ENCODE peak calls at places on chromosome 12, in five cellular contexts. One of them, this sample, is unnamed.

GRCh38 chr12:89789862-89790261 is 81.2 kb upstream of the ATP2B1 start:
- DNase-seq in Calu3: no peak
- DNase-seq in IMR-90: no peak
- DNase-seq in neural progenitor cell: no peak
- DNase-seq in thyroid gland: no peak
- DNase-seq in this sample: no peak

GRCh38 chr12:81417056-81417455 is 339.2 kb downstream of the ACSS3 start:
- DNase-seq in Calu3: no peak
- DNase-seq in IMR-90: no peak
- DNase-seq in neural progenitor cell: no peak
- DNase-seq in thyroid gland: no peak
- DNase-seq in this sample: no peak

GRCh38 chr12:9757433-9758025 is 3.2 kb downstream of the CD69 start:
- DNase-seq in Calu3: no peak
- DNase-seq in IMR-90: no peak
- DNase-seq in neural progenitor cell: no peak
- DNase-seq in thyroid gland: no peak
- DNase-seq in this sample: no peak

GRCh38 chr12:105228494-105228893 is 7.5 kb downstream of the APPL2 start:
- DNase-seq in Calu3: no peak
- DNase-seq in IMR-90: peak
- DNase-seq in neural progenitor cell: no peak
- DNase-seq in thyroid gland: no peak
- DNase-seq in this sample: no peak

GRCh38 chr12:71958993-71959588 is 20.4 kb downstream of the TPH2 start:
- DNase-seq in Calu3: no peak
- DNase-seq in IMR-90: peak
- DNase-seq in neural progenitor cell: no peak
- DNase-seq in thyroid gland: no peak
- DNase-seq in this sample: no peak

GRCh38 chr12:94750891-94751290 is 100.5 kb upstream of the TMCC3 start:
- DNase-seq in Calu3: no peak
- DNase-seq in IMR-90: no peak
- DNase-seq in neural progenitor cell: no peak
- DNase-seq in thyroid gland: no peak
- DNase-seq in this sample: peak

GRCh38 chr12:11814362-11814761 is 164.9 kb downstream of the ETV6 start:
- DNase-seq in Calu3: peak
- DNase-seq in IMR-90: peak
- DNase-seq in neural progenitor cell: no peak
- DNase-seq in thyroid gland: no peak
- DNase-seq in this sample: no peak

GRCh38 chr12:9702239-9702638 is 30.7 kb downstream of the CLECL1 start:
- DNase-seq in Calu3: no peak
- DNase-seq in IMR-90: no peak
- DNase-seq in neural progenitor cell: no peak
- DNase-seq in thyroid gland: no peak
- DNase-seq in this sample: no peak

GRCh38 chr12:52043386-52044212 is 7.6 kb upstream of the NR4A1 start:
- DNase-seq in Calu3: no peak
- DNase-seq in IMR-90: no peak
- DNase-seq in neural progenitor cell: no peak
- DNase-seq in thyroid gland: peak
- DNase-seq in this sample: no peak

GRCh38 chr12:110853856-110854255 is 7.1 kb downstream of the CCDC63 start:
- DNase-seq in Calu3: no peak
- DNase-seq in IMR-90: no peak
- DNase-seq in neural progenitor cell: peak
- DNase-seq in thyroid gland: peak
- DNase-seq in this sample: no peak

GRCh38 chr12:1350934-1351240 is 243.5 kb downstream of the FBXL14 start:
- DNase-seq in Calu3: no peak
- DNase-seq in IMR-90: no peak
- DNase-seq in neural progenitor cell: no peak
- DNase-seq in thyroid gland: no peak
- DNase-seq in this sample: no peak

GRCh38 chr12:92519284-92519683 is 183.5 kb upstream of the PLEKHG7 start:
- DNase-seq in Calu3: no peak
- DNase-seq in IMR-90: no peak
- DNase-seq in neural progenitor cell: no peak
- DNase-seq in thyroid gland: no peak
- DNase-seq in this sample: no peak

GRCh38 chr12:111425655-111426054 is 19.9 kb downstream of the SH2B3 start:
- DNase-seq in Calu3: peak
- DNase-seq in IMR-90: peak
- DNase-seq in neural progenitor cell: no peak
- DNase-seq in thyroid gland: no peak
- DNase-seq in this sample: no peak

GRCh38 chr12:66584673-66585072 is 94.2 kb downstream of the GRIP1 start:
- DNase-seq in Calu3: no peak
- DNase-seq in IMR-90: no peak
- DNase-seq in neural progenitor cell: no peak
- DNase-seq in thyroid gland: no peak
- DNase-seq in this sample: no peak

GRCh38 chr12:66587912-66588311 is 91.0 kb downstream of the GRIP1 start:
- DNase-seq in Calu3: no peak
- DNase-seq in IMR-90: peak
- DNase-seq in neural progenitor cell: no peak
- DNase-seq in thyroid gland: no peak
- DNase-seq in this sample: no peak

GRCh38 chr12:66589095-66589494 is 89.8 kb downstream of the GRIP1 start:
- DNase-seq in Calu3: no peak
- DNase-seq in IMR-90: no peak
- DNase-seq in neural progenitor cell: no peak
- DNase-seq in thyroid gland: no peak
- DNase-seq in this sample: no peak

GRCh38 chr12:66594688-66595087 is 84.2 kb downstream of the GRIP1 start:
- DNase-seq in Calu3: no peak
- DNase-seq in IMR-90: no peak
- DNase-seq in neural progenitor cell: no peak
- DNase-seq in thyroid gland: no peak
- DNase-seq in this sample: no peak

GRCh38 chr12:66590276-66590675 is 88.6 kb downstream of the GRIP1 start:
- DNase-seq in Calu3: no peak
- DNase-seq in IMR-90: no peak
- DNase-seq in neural progenitor cell: no peak
- DNase-seq in thyroid gland: no peak
- DNase-seq in this sample: no peak
- TF ChIP-seq CTCF in Calu3: no peak
- TF ChIP-seq CTCF in IMR-90: no peak
- TF ChIP-seq CTCF in neural progenitor cell: no peak
- TF ChIP-seq CTCF in thyroid gland: no peak
- TF ChIP-seq CTCF in this sample: no peak

GRCh38 chr12:47602949-47603558 is 102.8 kb downstream of the RPAP3 start:
- DNase-seq in Calu3: no peak
- DNase-seq in IMR-90: no peak
- DNase-seq in neural progenitor cell: no peak
- DNase-seq in thyroid gland: no peak
- DNase-seq in this sample: no peak
- TF ChIP-seq CTCF in Calu3: no peak
- TF ChIP-seq CTCF in IMR-90: no peak
- TF ChIP-seq CTCF in neural progenitor cell: no peak
- TF ChIP-seq CTCF in thyroid gland: no peak
- TF ChIP-seq CTCF in this sample: no peak

DNA sequence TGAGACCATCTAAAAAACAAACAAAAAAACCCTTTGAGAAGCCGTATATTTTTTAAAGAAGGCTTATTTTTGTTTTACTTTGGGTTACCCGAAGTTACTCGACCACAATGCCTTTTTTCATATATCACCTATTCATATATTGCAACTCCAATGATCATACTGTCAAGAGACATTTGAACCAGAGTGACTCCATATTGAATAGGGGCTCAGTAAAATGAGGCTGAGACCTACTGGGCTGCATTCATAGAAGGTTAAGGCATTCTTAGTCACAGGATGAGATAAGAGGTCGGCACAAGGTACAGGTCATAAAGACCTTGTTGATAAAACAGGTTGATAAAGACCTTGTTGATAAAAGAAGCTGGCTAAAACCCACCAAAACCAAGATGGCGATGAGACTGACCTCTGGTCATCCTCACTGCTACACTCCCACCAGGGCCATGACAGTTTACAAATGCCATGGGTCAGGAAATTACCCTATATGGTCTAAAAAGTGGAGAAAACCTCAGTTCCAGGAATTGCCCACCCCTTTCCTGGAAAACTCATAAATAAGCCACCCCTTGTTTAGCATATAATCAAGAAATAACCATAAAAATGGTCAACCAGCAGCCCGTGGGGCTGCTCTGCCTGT is 50.0 kb upstream of the PKP2 start:
- DNase-seq in Calu3: no peak
- DNase-seq in IMR-90: no peak
- DNase-seq in neural progenitor cell: no peak
- DNase-seq in thyroid gland: no peak
- DNase-seq in this sample: no peak
- TF ChIP-seq CTCF in Calu3: no peak
- TF ChIP-seq CTCF in IMR-90: no peak
- TF ChIP-seq CTCF in neural progenitor cell: no peak
- TF ChIP-seq CTCF in thyroid gland: no peak
- TF ChIP-seq CTCF in this sample: no peak

DNA sequence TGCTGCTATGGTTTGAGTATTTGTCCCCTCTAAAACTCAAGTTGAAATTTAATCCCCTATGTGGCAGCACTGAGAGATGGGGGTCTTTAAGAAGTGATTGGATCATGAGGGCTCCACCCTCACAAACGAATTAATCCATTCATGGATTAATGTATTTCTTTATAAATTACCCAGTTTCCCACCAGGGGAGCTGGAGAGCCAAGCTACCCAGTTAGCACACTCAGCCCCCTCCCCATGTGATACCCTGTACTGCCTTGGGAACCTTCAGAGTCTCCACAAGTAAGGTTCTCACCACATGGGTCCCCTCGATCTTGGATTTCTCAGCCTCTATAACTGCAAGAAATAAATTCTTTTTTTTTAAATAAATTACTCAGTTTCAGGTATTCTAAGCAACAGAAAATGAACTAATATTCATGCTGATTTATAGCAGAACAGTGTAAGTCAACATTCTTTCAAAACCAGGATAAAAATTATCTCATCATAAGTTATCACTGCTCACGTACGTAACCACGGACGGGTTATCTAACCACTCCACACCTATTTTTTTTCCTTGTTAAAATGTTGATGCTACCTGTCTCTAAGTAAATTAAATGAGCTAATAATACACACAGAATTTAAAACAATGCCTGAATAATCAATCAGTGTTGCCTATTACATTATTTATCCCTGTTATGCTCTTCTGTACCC is 3.6 kb downstream of the NAP1L1 start:
- DNase-seq in Calu3: peak
- DNase-seq in IMR-90: no peak
- DNase-seq in neural progenitor cell: peak
- DNase-seq in thyroid gland: no peak
- DNase-seq in this sample: no peak
- TF ChIP-seq CTCF in Calu3: peak
- TF ChIP-seq CTCF in IMR-90: peak
- TF ChIP-seq CTCF in neural progenitor cell: peak
- TF ChIP-seq CTCF in thyroid gland: no peak
- TF ChIP-seq CTCF in this sample: no peak

DNA sequence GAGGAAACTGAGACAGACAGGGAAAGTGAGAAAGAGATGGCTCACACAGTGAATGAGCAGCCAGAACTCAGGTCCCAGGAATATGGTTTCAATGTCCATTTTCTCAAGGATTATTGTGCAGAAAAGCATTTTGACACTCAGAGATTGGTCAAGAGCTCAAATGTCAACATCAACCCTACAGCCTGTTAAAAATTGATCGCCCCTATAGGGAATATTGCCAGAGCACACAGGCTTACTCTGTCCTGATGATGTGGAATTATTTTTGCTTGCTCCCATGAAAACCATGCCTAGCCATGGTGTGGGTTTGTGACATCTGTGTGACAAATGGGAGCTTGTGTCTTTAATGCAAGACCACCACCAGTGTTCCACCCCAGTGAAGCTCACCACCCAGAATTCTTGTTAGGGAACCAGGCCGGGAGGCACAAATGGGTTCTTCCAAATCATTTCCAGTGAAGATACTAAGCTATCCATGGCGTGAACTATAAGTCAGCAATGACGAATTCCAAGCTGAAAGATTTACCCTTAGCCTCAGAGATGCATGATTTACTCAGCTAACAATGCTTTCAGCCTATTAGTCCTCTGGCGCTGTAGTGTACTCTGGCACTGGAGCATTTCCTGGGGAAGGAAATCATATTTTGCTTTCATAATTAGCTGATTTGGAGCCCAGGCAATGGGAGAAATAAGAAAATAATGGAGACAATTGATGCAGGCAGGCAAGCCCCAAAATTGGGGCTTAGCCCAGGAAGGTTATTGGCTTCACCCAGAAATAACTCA is 1188.2 kb upstream of the TMEM132C start:
- DNase-seq in Calu3: no peak
- DNase-seq in IMR-90: no peak
- DNase-seq in neural progenitor cell: no peak
- DNase-seq in thyroid gland: no peak
- DNase-seq in this sample: no peak
- TF ChIP-seq CTCF in Calu3: no peak
- TF ChIP-seq CTCF in IMR-90: no peak
- TF ChIP-seq CTCF in neural progenitor cell: no peak
- TF ChIP-seq CTCF in thyroid gland: no peak
- TF ChIP-seq CTCF in this sample: no peak

DNA sequence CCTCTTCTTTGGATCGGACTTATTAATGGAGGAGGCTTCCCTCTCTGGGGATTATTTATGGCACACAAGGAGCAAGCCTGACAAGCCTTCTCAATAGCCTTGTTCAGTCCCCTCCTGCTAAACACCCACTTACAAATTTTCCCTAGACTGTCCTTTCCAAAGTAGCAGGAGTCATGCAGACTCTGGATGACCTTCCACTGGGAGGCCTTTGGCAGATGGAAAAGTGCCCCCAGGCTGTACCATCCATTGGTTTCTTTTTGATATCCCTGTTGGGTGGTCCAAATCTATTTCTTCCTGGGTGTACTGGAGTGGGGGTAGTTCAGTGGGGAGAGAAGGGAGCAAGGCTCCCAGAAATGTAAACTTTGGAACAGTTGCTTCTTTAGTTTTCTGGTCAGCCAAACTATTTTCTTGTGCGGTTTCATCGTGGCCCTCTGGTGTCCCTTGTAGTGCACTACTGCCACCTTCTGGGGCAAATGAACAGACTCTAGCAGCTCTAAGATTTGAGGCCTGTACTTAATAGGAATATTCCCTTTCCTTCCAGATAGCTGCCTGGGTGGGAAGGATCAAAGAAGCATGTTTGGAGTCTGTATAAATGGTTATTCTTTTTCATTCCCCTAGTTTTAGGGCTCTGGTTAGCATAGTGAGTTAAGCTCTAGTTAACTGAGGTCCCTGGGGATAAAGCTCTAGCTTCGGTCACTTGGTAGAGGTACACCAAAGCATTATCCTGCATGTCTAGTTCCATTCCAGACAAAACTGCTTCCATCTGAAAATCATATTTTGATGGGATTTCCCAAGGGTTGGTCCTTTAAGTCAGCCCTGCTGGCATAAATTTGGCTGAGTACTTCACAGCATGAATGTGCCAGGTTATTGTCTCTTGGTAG is 409.5 kb downstream of the SLC6A15 start:
- DNase-seq in Calu3: peak
- DNase-seq in IMR-90: peak
- DNase-seq in neural progenitor cell: peak
- DNase-seq in thyroid gland: peak
- DNase-seq in this sample: peak
- TF ChIP-seq CTCF in Calu3: peak
- TF ChIP-seq CTCF in IMR-90: peak
- TF ChIP-seq CTCF in neural progenitor cell: peak
- TF ChIP-seq CTCF in thyroid gland: peak
- TF ChIP-seq CTCF in this sample: peak

GRCh38 chr12:48865441-48866290 is at the start of gene RND1:
- DNase-seq in Calu3: peak
- DNase-seq in IMR-90: peak
- DNase-seq in neural progenitor cell: peak
- DNase-seq in thyroid gland: peak
- DNase-seq in this sample: peak
- TF ChIP-seq CTCF in Calu3: no peak
- TF ChIP-seq CTCF in IMR-90: no peak
- TF ChIP-seq CTCF in neural progenitor cell: peak
- TF ChIP-seq CTCF in thyroid gland: no peak
- TF ChIP-seq CTCF in this sample: no peak

This sample was measured in nephron progenitor cell.